ENCODE peak calls at places on chromosomes 1 and 21, in ten cellular contexts. G, Z, B, Q, K, R, A, C, D and P are unnamed samples. For H3K4me1, the result is how much of the 10 kb centered on the place peaks cover.

GRCh38 chr1:111602974-111603373 is 16.6 kb upstream of the RAP1A start:
- DNase-seq in G (no peak), Z (no peak), B (no peak), Q (no peak), K (no peak), R (no peak), A (no peak), C (peak), D (no peak), P (no peak)

GRCh38 chr21:39599191-39599966 is 13.4 kb upstream of the B3GALT5 start:
- DNase-seq in G (no peak), Z (no peak), B (no peak), Q (no peak), K (no peak), R (no peak), A (no peak), C (no peak), D (no peak), P (no peak)

GRCh38 chr21:41926068-41926806 is 27.6 kb downstream of the C2CD2 start:
- DNase-seq in G (no peak), Z (no peak), B (no peak), Q (no peak), K (peak), R (peak), A (peak), C (no peak), D (peak), P (no peak)

GRCh38 chr21:46156678-46157077 is 1.3 kb upstream of the FTCD start:
- DNase-seq in G (no peak), Z (no peak), B (no peak), Q (no peak), K (no peak), R (peak), A (no peak), C (no peak), D (no peak), P (peak)

GRCh38 chr1:39540504-39541031 is 36.0 kb downstream of the PABPC4 start:
- DNase-seq in G (no peak), Z (peak), B (peak), Q (peak), K (no peak), R (no peak), A (peak), C (no peak), D (peak), P (peak)

GRCh38 chr1:9658186-9658585 is 6.7 kb downstream of the PIK3CD start:
- DNase-seq in G (no peak), Z (no peak), B (no peak), Q (no peak), K (no peak), R (no peak), A (no peak), C (no peak), D (no peak), P (no peak)

GRCh38 chr21:32519945-32520884 is 65.1 kb downstream of the TCP10L start:
- DNase-seq in G (no peak), Z (no peak), B (no peak), Q (no peak), K (no peak), R (no peak), A (no peak), C (no peak), D (no peak), P (no peak)

GRCh38 chr1:18630511-18631495 is at the start of gene PAX7:
- DNase-seq in G (no peak), Z (no peak), B (no peak), Q (no peak), K (peak), R (no peak), A (no peak), C (peak), D (no peak), P (no peak)

GRCh38 chr1:168465942-168466702 is 77.7 kb downstream of the XCL2 start:
- DNase-seq in G (no peak), Z (no peak), B (peak), Q (peak), K (peak), R (peak), A (peak), C (peak), D (peak), P (peak)

GRCh38 chr1:50322579-50322978 is 100.7 kb downstream of the DMRTA2 start:
- DNase-seq in G (no peak), Z (no peak), B (no peak), Q (no peak), K (no peak), R (no peak), A (no peak), C (no peak), D (no peak), P (no peak)

GRCh38 chr1:151837841-151838490 is 1.7 kb downstream of the C2CD4D start:
- DNase-seq in G (no peak), Z (no peak), B (no peak), Q (no peak), K (no peak), R (no peak), A (no peak), C (peak), D (peak), P (peak)

GRCh38 chr1:226542623-226543103 is 5.9 kb upstream of the STUM start:
- DNase-seq in G (no peak), Z (peak), B (peak), Q (no peak), K (no peak), R (no peak), A (no peak), C (no peak), D (no peak), P (peak)

GRCh38 chr1:18352640-18353245 is 128.0 kb upstream of the KLHDC7A start:
- DNase-seq in G (no peak), Z (no peak), B (no peak), Q (no peak), K (no peak), R (no peak), A (no peak), C (no peak), D (no peak), P (no peak)

GRCh38 chr1:117613249-117613968 is 7.6 kb downstream of the TENT5C start:
- DNase-seq in G (no peak), Z (no peak), B (no peak), Q (no peak), K (no peak), R (no peak), A (no peak), C (no peak), D (no peak), P (no peak)
- H3K4me1 ChIP-seq in G (under half), Z (under half), B (half or more), Q (under half), K (under half), R (under half), A (under half), C (under half), D (under half), P (under half)

DNA sequence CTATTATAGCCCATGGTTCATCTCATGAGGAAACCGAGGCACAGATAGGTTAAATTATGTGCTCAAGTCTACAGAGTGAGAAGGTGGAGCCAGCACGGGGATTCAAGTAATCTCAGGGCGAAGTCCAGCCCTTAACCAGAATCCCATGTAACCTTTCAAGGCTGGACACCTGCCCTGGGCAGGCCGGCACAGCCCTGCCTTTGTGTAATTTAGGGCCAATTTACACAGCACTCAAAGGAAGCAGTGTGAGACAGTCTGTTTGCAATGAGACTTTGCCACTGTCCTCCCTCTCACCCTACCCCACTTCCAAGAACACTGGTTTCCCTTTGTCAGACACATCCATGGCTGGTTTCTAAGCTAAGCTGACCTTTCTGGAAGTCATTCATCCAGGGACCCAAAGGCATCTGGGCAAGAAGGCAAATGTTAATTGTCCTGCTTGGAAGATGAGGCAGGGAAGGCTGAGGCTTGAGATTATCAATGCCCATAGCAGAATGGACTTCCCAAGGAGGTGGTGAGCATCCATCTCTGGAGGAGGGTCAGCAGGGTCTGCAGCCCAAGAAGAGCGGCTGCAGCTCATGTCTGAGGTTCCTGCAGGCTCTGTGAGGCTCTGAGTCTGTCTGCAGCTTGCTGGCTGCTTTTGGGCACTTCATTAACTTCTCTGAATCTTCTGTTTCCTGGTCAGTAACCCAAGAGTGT is 159.2 kb downstream of the TRABD2B start:
- DNase-seq in G (no peak), Z (no peak), B (no peak), Q (no peak), K (no peak), R (no peak), A (no peak), C (no peak), D (no peak), P (no peak)
- H3K27ac ChIP-seq in G (peak), Z (no peak), B (peak), Q (no peak), K (no peak), R (no peak), A (no peak), C (no peak), D (no peak), P (no peak)

GRCh38 chr1:26779093-26779668 is 8.6 kb upstream of the PIGV start:
- DNase-seq in G (no peak), Z (no peak), B (no peak), Q (no peak), K (no peak), R (no peak), A (no peak), C (no peak), D (no peak), P (no peak)

GRCh38 chr1:26783646-26784022 is 4.1 kb upstream of the PIGV start:
- DNase-seq in G (no peak), Z (no peak), B (no peak), Q (no peak), K (no peak), R (no peak), A (no peak), C (no peak), D (no peak), P (no peak)

GRCh38 chr1:26782521-26783212 is 5.1 kb upstream of the PIGV start:
- DNase-seq in G (no peak), Z (no peak), B (no peak), Q (no peak), K (no peak), R (no peak), A (no peak), C (no peak), D (no peak), P (no peak)

GRCh38 chr1:26780344-26780957 is 7.3 kb upstream of the PIGV start:
- DNase-seq in G (no peak), Z (no peak), B (no peak), Q (peak), K (no peak), R (no peak), A (no peak), C (no peak), D (no peak), P (no peak)

GRCh38 chr1:26781206-26781825 is 6.4 kb upstream of the PIGV start:
- DNase-seq in G (no peak), Z (no peak), B (no peak), Q (no peak), K (no peak), R (no peak), A (no peak), C (no peak), D (no peak), P (no peak)
- H3K4me1 ChIP-seq in G (under half), Z (under half), B (half or more), Q (under half), K (under half), R (under half), A (under half), C (under half), D (under half), P (under half)

DNA sequence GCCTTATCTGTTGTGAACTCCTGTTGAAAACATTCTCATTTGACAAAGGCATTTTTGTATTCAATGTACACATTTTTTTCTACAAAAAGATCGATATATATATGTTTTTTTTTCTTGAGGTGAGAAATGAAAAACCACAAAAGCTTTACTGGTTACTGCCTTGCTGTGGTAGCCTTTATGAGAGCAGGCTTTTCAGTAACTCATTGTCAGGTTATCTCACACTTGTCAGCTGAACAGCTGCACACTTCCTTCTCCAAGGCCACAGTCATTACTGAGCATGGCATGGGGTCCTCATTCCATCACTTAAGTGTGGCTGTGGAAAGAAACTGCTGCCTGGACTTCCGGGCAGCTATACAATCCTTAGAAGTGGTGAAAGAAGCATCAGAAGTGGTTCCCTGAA is 169.3 kb upstream of the ZP4 start:
- DNase-seq in G (no peak), Z (no peak), B (no peak), Q (no peak), K (no peak), R (no peak), A (no peak), C (peak), D (no peak), P (no peak)
- H3K27ac ChIP-seq in G (no peak), Z (no peak), B (no peak), Q (no peak), K (no peak), R (no peak), A (no peak), C (no peak), D (no peak), P (no peak)

GRCh38 chr1:12159826-12160225 is 7.0 kb upstream of the TNFRSF1B start:
- DNase-seq in G (no peak), Z (no peak), B (no peak), Q (no peak), K (no peak), R (peak), A (no peak), C (no peak), D (no peak), P (no peak)

GRCh38 chr1:12155328-12155727 is 11.5 kb upstream of the TNFRSF1B start:
- DNase-seq in G (no peak), Z (no peak), B (no peak), Q (no peak), K (no peak), R (no peak), A (no peak), C (no peak), D (no peak), P (no peak)

GRCh38 chr1:12161324-12161661 is 5.5 kb upstream of the TNFRSF1B start:
- DNase-seq in G (no peak), Z (no peak), B (no peak), Q (no peak), K (no peak), R (no peak), A (no peak), C (no peak), D (no peak), P (no peak)

GRCh38 chr1:12158362-12159092 is 8.3 kb upstream of the TNFRSF1B start:
- DNase-seq in G (no peak), Z (no peak), B (no peak), Q (no peak), K (no peak), R (peak), A (no peak), C (no peak), D (no peak), P (no peak)

GRCh38 chr1:12157366-12158231 is 9.2 kb upstream of the TNFRSF1B start:
- DNase-seq in G (no peak), Z (no peak), B (no peak), Q (no peak), K (no peak), R (no peak), A (no peak), C (no peak), D (no peak), P (no peak)
- H3K4me1 ChIP-seq in G (under half), Z (under half), B (under half), Q (under half), K (under half), R (half or more), A (under half), C (under half), D (under half), P (under half)

DNA sequence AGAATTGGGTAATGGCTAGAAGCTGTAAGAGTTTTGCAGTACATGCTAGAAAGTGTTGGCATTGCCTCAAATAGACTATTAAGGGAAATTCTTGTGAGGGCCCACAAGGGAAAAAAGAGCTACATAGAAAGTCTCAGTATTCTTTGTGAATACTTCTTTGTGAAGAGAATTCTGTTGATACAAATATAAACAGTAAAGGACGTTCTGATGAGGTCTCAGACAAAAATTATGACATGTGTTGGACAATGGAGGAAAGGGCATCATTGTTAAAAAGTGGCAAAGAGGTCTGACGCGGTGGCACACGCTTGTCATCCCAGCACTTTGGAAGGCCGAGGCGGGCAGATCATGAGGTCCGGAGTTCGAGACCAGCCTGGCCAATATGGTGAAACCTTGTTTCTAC is 458.9 kb downstream of the NCAM2 start:
- DNase-seq in G (no peak), Z (no peak), B (no peak), Q (no peak), K (no peak), R (no peak), A (no peak), C (no peak), D (no peak), P (peak)
- H3K27ac ChIP-seq in G (no peak), Z (no peak), B (no peak), Q (no peak), K (no peak), R (no peak), A (no peak), C (no peak), D (no peak), P (no peak)

GRCh38 chr1:27005648-27006496 is 6.8 kb downstream of the TENT5B start:
- DNase-seq in G (no peak), Z (no peak), B (no peak), Q (no peak), K (no peak), R (no peak), A (peak), C (no peak), D (no peak), P (no peak)

GRCh38 chr1:27004471-27005165 is 8.0 kb downstream of the TENT5B start:
- DNase-seq in G (no peak), Z (no peak), B (no peak), Q (no peak), K (no peak), R (no peak), A (peak), C (peak), D (peak), P (no peak)

GRCh38 chr1:27003745-27004470 is 8.7 kb downstream of the TENT5B start:
- DNase-seq in G (no peak), Z (no peak), B (no peak), Q (no peak), K (no peak), R (no peak), A (no peak), C (peak), D (no peak), P (no peak)

GRCh38 chr1:27006683-27007082 is 6.0 kb downstream of the TENT5B start:
- DNase-seq in G (no peak), Z (no peak), B (no peak), Q (no peak), K (no peak), R (no peak), A (no peak), C (no peak), D (no peak), P (no peak)

DNA sequence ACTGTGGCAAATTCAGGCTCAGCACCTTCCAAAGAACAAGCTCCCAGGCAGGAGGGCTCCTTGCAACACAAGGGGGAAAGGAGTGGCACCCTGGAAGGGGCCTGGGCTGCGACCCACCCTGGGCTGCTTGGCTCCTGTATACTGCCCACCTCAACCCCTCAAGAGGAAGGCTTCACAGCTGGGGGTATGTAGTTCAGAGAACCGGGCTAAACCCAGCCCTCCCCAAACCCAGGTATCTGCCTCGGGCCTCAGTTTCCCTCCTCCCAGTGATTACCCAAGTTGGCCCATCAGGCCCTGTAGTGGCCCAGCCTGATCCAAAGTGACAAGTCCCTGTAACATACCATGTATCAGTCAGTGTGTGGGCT is 7.5 kb downstream of the TENT5B start:
- DNase-seq in G (no peak), Z (no peak), B (no peak), Q (no peak), K (no peak), R (no peak), A (no peak), C (no peak), D (no peak), P (no peak)
- H3K4me1 ChIP-seq in G (under half), Z (under half), B (half or more), Q (under half), K (under half), R (under half), A (under half), C (under half), D (under half), P (under half)

GRCh38 chr1:179310271-179310670 is 16.7 kb downstream of the SOAT1 start:
- DNase-seq in G (no peak), Z (no peak), B (no peak), Q (no peak), K (peak), R (no peak), A (peak), C (no peak), D (peak), P (no peak)

GRCh38 chr1:179314928-179315327 is 21.3 kb downstream of the SOAT1 start:
- DNase-seq in G (no peak), Z (no peak), B (no peak), Q (no peak), K (no peak), R (no peak), A (no peak), C (no peak), D (peak), P (peak)

GRCh38 chr1:179310721-179311120 is 17.1 kb downstream of the SOAT1 start:
- DNase-seq in G (no peak), Z (no peak), B (no peak), Q (no peak), K (no peak), R (no peak), A (peak), C (no peak), D (peak), P (no peak)

GRCh38 chr1:179313004-179313403 is 19.4 kb downstream of the SOAT1 start:
- DNase-seq in G (no peak), Z (no peak), B (no peak), Q (no peak), K (no peak), R (no peak), A (no peak), C (no peak), D (no peak), P (peak)

GRCh38 chr1:179311149-179311700 is 17.6 kb downstream of the SOAT1 start:
- DNase-seq in G (no peak), Z (no peak), B (no peak), Q (no peak), K (no peak), R (no peak), A (no peak), C (no peak), D (no peak), P (no peak)
- H3K27ac ChIP-seq in G (no peak), Z (no peak), B (peak), Q (no peak), K (no peak), R (no peak), A (peak), C (no peak), D (no peak), P (peak)